ENCODE peak calls at places on chromosomes 1 and 21, in eight cellular contexts. U is ovary, Y is T-cell, O is T follicular helper cell, F is nucleus accumbens, E is adrenal gland, D is anterior cingulate cortex, I is left cardiac atrium. L is an unnamed sample.

GRCh38 chr1:50969611-50970507 is at the start of gene CDKN2C:
- DNase-seq in O (peak; percentile 48), E (peak; percentile 90), Y (peak; percentile 35), D (peak; percentile 53), F (peak; percentile 33), U (peak; percentile 85), I (peak; percentile 79), L (peak; percentile 47)

GRCh38 chr1:75730432-75730831 is 5.9 kb downstream of the ACADM start:
- DNase-seq in E (no peak), O (no peak), Y (no peak), I (no peak), F (no peak), D (no peak), U (no peak), L (no peak)

GRCh38 chr1:147091801-147092200 is 80.5 kb downstream of the PRKAB2 start:
- DNase-seq in Y (no peak), E (no peak), D (no peak), I (no peak), U (no peak), F (no peak), O (no peak), L (no peak)

GRCh38 chr1:58573705-58574591 is 3.1 kb downstream of the TACSTD2 start:
- DNase-seq in D (no peak), I (no peak), F (no peak), E (no peak), O (peak; percentile 10), Y (peak; percentile 10), U (no peak), L (no peak)

GRCh38 chr1:200627548-200628222 is 7.1 kb upstream of the KIF14 start:
- DNase-seq in U (no peak), F (no peak), D (no peak), Y (no peak), I (no peak), E (no peak), O (no peak), L (no peak)

GRCh38 chr1:180909462-180909976 is 3.2 kb upstream of the KIAA1614 start:
- DNase-seq in O (no peak), D (no peak), E (no peak), Y (no peak), U (no peak), F (no peak), I (no peak), L (no peak)

GRCh38 chr21:30612132-30612531 is 1.6 kb downstream of the KRTAP6-1 start:
- DNase-seq in U (no peak), D (no peak), E (no peak), O (no peak), F (no peak), Y (no peak), I (no peak), L (no peak)

GRCh38 chr1:210222288-210223006 is 10.1 kb upstream of the SERTAD4 start:
- DNase-seq in Y (no peak), F (no peak), O (no peak), I (no peak), U (no peak), D (no peak), E (no peak), L (peak; percentile 31)

GRCh38 chr1:230169454-230170152 is 102.6 kb downstream of the GALNT2 start:
- DNase-seq in O (no peak), Y (no peak), I (no peak), D (no peak), U (no peak), E (no peak), F (no peak), L (no peak)

GRCh38 chr1:154295408-154296235 is 23.2 kb downstream of the HAX1 start:
- DNase-seq in Y (no peak), I (no peak), D (no peak), E (no peak), O (no peak), F (no peak), U (no peak), L (no peak)

GRCh38 chr1:7521803-7522202 is 249.3 kb upstream of the VAMP3 start:
- DNase-seq in F (no peak), E (no peak), U (no peak), Y (no peak), O (no peak), I (no peak), D (no peak), L (no peak)

GRCh38 chr1:1929102-1929638 is 10.1 kb upstream of the TMEM52 start:
- DNase-seq in F (no peak), E (no peak), O (no peak), Y (no peak), D (no peak), U (no peak), I (peak; percentile 14), L (no peak)

GRCh38 chr1:1062364-1063163 is 11.5 kb downstream of the RNF223 start:
- DNase-seq in O (no peak), F (no peak), Y (no peak), I (no peak), D (no peak), E (no peak), U (no peak), L (peak; percentile 27)

GRCh38 chr1:210587547-210587946 is 258.8 kb downstream of the HHAT start:
- DNase-seq in O (no peak), F (no peak), I (no peak), Y (no peak), E (no peak), D (no peak), U (no peak), L (peak; percentile 49)

GRCh38 chr1:27509127-27510080 is 19.4 kb upstream of the WASF2 start:
- DNase-seq in U (no peak), I (no peak), Y (no peak), F (no peak), O (no peak), E (no peak), D (no peak), L (no peak)

GRCh38 chr1:56473582-56474270 is 105.6 kb downstream of the PLPP3 start:
- DNase-seq in E (no peak), O (no peak), D (peak; percentile 12), F (peak; percentile 13), I (no peak), Y (no peak), U (no peak), L (no peak)

GRCh38 chr1:20555025-20555757 is 2.8 kb downstream of the FAM43B start:
- DNase-seq in U (no peak), D (peak; percentile 22), O (no peak), E (peak; percentile 81), I (peak; percentile 49), F (no peak), Y (no peak), L (no peak)

GRCh38 chr1:33383974-33384767 is 46.7 kb downstream of the PHC2 start:
- DNase-seq in F (no peak), I (no peak), E (peak; percentile 69), U (no peak), D (no peak), Y (no peak), O (no peak), L (peak; percentile 76)

GRCh38 chr21:39845581-39846130 is 21.6 kb upstream of the PCP4 start:
- DNase-seq in E (peak; percentile 41), U (no peak), O (no peak), F (no peak), I (no peak), D (no peak), Y (no peak), L (no peak)

GRCh38 chr1:196655494-196655893 is 3.7 kb downstream of the CFH start:
- DNase-seq in U (no peak), O (no peak), Y (no peak), E (no peak), D (no peak), F (no peak), I (no peak), L (no peak)

GRCh38 chr1:159015440-159015909 is 5.8 kb downstream of the IFI16 start:
- DNase-seq in I (peak; percentile 71), Y (peak; percentile 45), F (no peak), O (peak; percentile 62), U (no peak), D (no peak), E (peak; percentile 65), L (no peak)

GRCh38 chr1:8476021-8476420 is 158.1 kb downstream of the SLC45A1 start:
- DNase-seq in D (no peak), F (no peak), I (no peak), Y (no peak), O (no peak), E (no peak), U (no peak), L (no peak)

GRCh38 chr1:231701306-231701705 is 74.7 kb downstream of the DISC1 start:
- DNase-seq in E (no peak), I (no peak), U (no peak), Y (no peak), F (no peak), O (no peak), D (no peak), L (no peak)

GRCh38 chr1:115215703-115216521 is 122.1 kb downstream of the NGF start:
- DNase-seq in I (peak; percentile 24), O (no peak), D (no peak), U (no peak), F (no peak), E (no peak), Y (no peak), L (no peak)

GRCh38 chr1:109659997-109660755 is 4.3 kb downstream of the GSTM4 start:
- DNase-seq in F (no peak), I (no peak), Y (no peak), D (no peak), E (peak; percentile 68), U (peak; percentile 81), O (no peak), L (no peak)

GRCh38 chr1:243718893-243719292 is 131.2 kb downstream of the AKT3 start:
- DNase-seq in I (no peak), O (no peak), E (no peak), D (no peak), Y (no peak), F (no peak), U (no peak), L (peak; percentile 86)

GRCh38 chr1:31750858-31751638 is 13.1 kb downstream of the ADGRB2 start:
- DNase-seq in U (no peak), F (no peak), D (peak; percentile 14), E (no peak), O (no peak), I (no peak), Y (no peak), L (no peak)

GRCh38 chr1:114431026-114431425 is 80.0 kb downstream of the TRIM33 start:
- DNase-seq in E (no peak), O (no peak), Y (no peak), F (no peak), U (no peak), D (no peak), I (no peak), L (peak; percentile 19)

GRCh38 chr1:198556969-198557368 is 16.5 kb upstream of the ATP6V1G3 start:
- DNase-seq in I (peak; percentile 34), F (no peak), D (no peak), U (no peak), O (peak; percentile 28), Y (peak; percentile 65), E (peak; percentile 28), L (no peak)

GRCh38 chr1:91830242-91831131 is 55.5 kb downstream of the TGFBR3 start:
- DNase-seq in U (peak; percentile 80), Y (no peak), E (peak; percentile 56), I (peak; percentile 76), F (no peak), O (no peak), D (peak; percentile 15), L (no peak)

GRCh38 chr1:97123717-97124446 is 402.3 kb downstream of the PTBP2 start:
- DNase-seq in D (no peak), E (peak; percentile 7), F (no peak), O (no peak), I (no peak), Y (no peak), U (no peak), L (peak; percentile 13)

GRCh38 chr21:46667735-46668380 is 32.4 kb downstream of the PRMT2 start:
- DNase-seq in E (no peak), D (no peak), F (no peak), I (no peak), Y (no peak), O (no peak), U (no peak), L (peak; percentile 77)

L was measured in cardiac muscle cell.